ENCODE peak calls at places on chromosome 10, in seven cellular contexts. One of them, this sample, is unnamed.

GRCh38 chr10:119209050-119209735 is 1.8 kb downstream of the GRK5 start:
- DNase-seq in AG09319: no peak
- DNase-seq in MCF 10A: peak; percentile 54
- DNase-seq in lower lobe of right lung: peak; percentile 70
- DNase-seq in AG04449: no peak
- DNase-seq in endodermal cell: peak; percentile 88
- DNase-seq in dorsolateral prefrontal cortex: peak; percentile 55
- DNase-seq in this sample: peak; percentile 89

GRCh38 chr10:102409604-102410426 is 8.8 kb downstream of the PSD start:
- DNase-seq in AG09319: no peak
- DNase-seq in MCF 10A: no peak
- DNase-seq in lower lobe of right lung: no peak
- DNase-seq in AG04449: no peak
- DNase-seq in endodermal cell: peak; percentile 71
- DNase-seq in dorsolateral prefrontal cortex: no peak
- DNase-seq in this sample: no peak

GRCh38 chr10:387949-388660 is 252.8 kb downstream of the ZMYND11 start:
- DNase-seq in AG09319: no peak
- DNase-seq in MCF 10A: peak; percentile 12
- DNase-seq in lower lobe of right lung: no peak
- DNase-seq in AG04449: no peak
- DNase-seq in endodermal cell: no peak
- DNase-seq in dorsolateral prefrontal cortex: no peak
- DNase-seq in this sample: no peak

GRCh38 chr10:131949041-131949862 is 32.5 kb downstream of the BNIP3 start:
- DNase-seq in AG09319: no peak
- DNase-seq in MCF 10A: no peak
- DNase-seq in lower lobe of right lung: no peak
- DNase-seq in AG04449: no peak
- DNase-seq in endodermal cell: peak; percentile 33
- DNase-seq in dorsolateral prefrontal cortex: no peak
- DNase-seq in this sample: no peak

GRCh38 chr10:22010973-22011408 is 7.5 kb upstream of the DNAJC1 start:
- DNase-seq in AG09319: no peak
- DNase-seq in MCF 10A: peak; percentile 31
- DNase-seq in lower lobe of right lung: no peak
- DNase-seq in AG04449: no peak
- DNase-seq in endodermal cell: no peak
- DNase-seq in dorsolateral prefrontal cortex: no peak
- DNase-seq in this sample: no peak

GRCh38 chr10:99364125-99364524 is 35.0 kb downstream of the CNNM1 start:
- DNase-seq in AG09319: peak; percentile 54
- DNase-seq in MCF 10A: no peak
- DNase-seq in lower lobe of right lung: no peak
- DNase-seq in AG04449: peak; percentile 63
- DNase-seq in endodermal cell: no peak
- DNase-seq in dorsolateral prefrontal cortex: no peak
- DNase-seq in this sample: no peak

GRCh38 chr10:79111427-79111826 is 42.7 kb downstream of the ZMIZ1 start:
- DNase-seq in AG09319: no peak
- DNase-seq in MCF 10A: peak; percentile 90
- DNase-seq in lower lobe of right lung: no peak
- DNase-seq in AG04449: peak; percentile 16
- DNase-seq in endodermal cell: no peak
- DNase-seq in dorsolateral prefrontal cortex: no peak
- DNase-seq in this sample: no peak

GRCh38 chr10:20682782-20683181 is 214.3 kb downstream of the NEBL start:
- DNase-seq in AG09319: no peak
- DNase-seq in MCF 10A: no peak
- DNase-seq in lower lobe of right lung: no peak
- DNase-seq in AG04449: no peak
- DNase-seq in endodermal cell: no peak
- DNase-seq in dorsolateral prefrontal cortex: no peak
- DNase-seq in this sample: no peak

GRCh38 chr10:100303724-100304319 is 17.3 kb upstream of the BLOC1S2 start:
- DNase-seq in AG09319: no peak
- DNase-seq in MCF 10A: peak; percentile 14
- DNase-seq in lower lobe of right lung: no peak
- DNase-seq in AG04449: no peak
- DNase-seq in endodermal cell: no peak
- DNase-seq in dorsolateral prefrontal cortex: no peak
- DNase-seq in this sample: no peak

GRCh38 chr10:78188459-78188858 is 154.8 kb downstream of the RPS24 start:
- DNase-seq in AG09319: no peak
- DNase-seq in MCF 10A: no peak
- DNase-seq in lower lobe of right lung: no peak
- DNase-seq in AG04449: no peak
- DNase-seq in endodermal cell: no peak
- DNase-seq in dorsolateral prefrontal cortex: no peak
- DNase-seq in this sample: no peak

GRCh38 chr10:3980660-3981059 is 195.7 kb upstream of the KLF6 start:
- DNase-seq in AG09319: no peak
- DNase-seq in MCF 10A: no peak
- DNase-seq in lower lobe of right lung: no peak
- DNase-seq in AG04449: no peak
- DNase-seq in endodermal cell: no peak
- DNase-seq in dorsolateral prefrontal cortex: no peak
- DNase-seq in this sample: no peak

GRCh38 chr10:114442115-114442630 is 37.9 kb upstream of the AFAP1L2 start:
- DNase-seq in AG09319: no peak
- DNase-seq in MCF 10A: no peak
- DNase-seq in lower lobe of right lung: no peak
- DNase-seq in AG04449: no peak
- DNase-seq in endodermal cell: peak; percentile 76
- DNase-seq in dorsolateral prefrontal cortex: no peak
- DNase-seq in this sample: no peak

GRCh38 chr10:79488303-79488702 is 24.0 kb upstream of the EIF5AL1 start:
- DNase-seq in AG09319: peak; percentile 76
- DNase-seq in MCF 10A: peak; percentile 89
- DNase-seq in lower lobe of right lung: no peak
- DNase-seq in AG04449: peak; percentile 59
- DNase-seq in endodermal cell: peak; percentile 76
- DNase-seq in dorsolateral prefrontal cortex: no peak
- DNase-seq in this sample: peak; percentile 87

GRCh38 chr10:14123066-14123465 is 207.7 kb downstream of the FRMD4A start:
- DNase-seq in AG09319: no peak
- DNase-seq in MCF 10A: no peak
- DNase-seq in lower lobe of right lung: no peak
- DNase-seq in AG04449: no peak
- DNase-seq in endodermal cell: no peak
- DNase-seq in dorsolateral prefrontal cortex: no peak
- DNase-seq in this sample: no peak

GRCh38 chr10:31142026-31142425 is 110.4 kb upstream of the ZNF438 start:
- DNase-seq in AG09319: no peak
- DNase-seq in MCF 10A: no peak
- DNase-seq in lower lobe of right lung: no peak
- DNase-seq in AG04449: no peak
- DNase-seq in endodermal cell: no peak
- DNase-seq in dorsolateral prefrontal cortex: no peak
- DNase-seq in this sample: no peak

GRCh38 chr10:103828107-103828506 is 27.3 kb downstream of the SH3PXD2A start:
- DNase-seq in AG09319: no peak
- DNase-seq in MCF 10A: peak; percentile 68
- DNase-seq in lower lobe of right lung: no peak
- DNase-seq in AG04449: no peak
- DNase-seq in endodermal cell: no peak
- DNase-seq in dorsolateral prefrontal cortex: no peak
- DNase-seq in this sample: no peak

GRCh38 chr10:92850186-92850585 is 1.9 kb downstream of the EXOC6 start:
- DNase-seq in AG09319: no peak
- DNase-seq in MCF 10A: peak; percentile 49
- DNase-seq in lower lobe of right lung: no peak
- DNase-seq in AG04449: no peak
- DNase-seq in endodermal cell: no peak
- DNase-seq in dorsolateral prefrontal cortex: no peak
- DNase-seq in this sample: no peak

GRCh38 chr10:126628746-126629145 is 41.7 kb downstream of the C10orf90 start:
- DNase-seq in AG09319: no peak
- DNase-seq in MCF 10A: no peak
- DNase-seq in lower lobe of right lung: no peak
- DNase-seq in AG04449: no peak
- DNase-seq in endodermal cell: no peak
- DNase-seq in dorsolateral prefrontal cortex: no peak
- DNase-seq in this sample: no peak

GRCh38 chr10:16887565-16887964 is 70.3 kb upstream of the RSU1 start:
- DNase-seq in AG09319: peak; percentile 32
- DNase-seq in MCF 10A: peak; percentile 44
- DNase-seq in lower lobe of right lung: no peak
- DNase-seq in AG04449: peak; percentile 82
- DNase-seq in endodermal cell: no peak
- DNase-seq in dorsolateral prefrontal cortex: no peak
- DNase-seq in this sample: no peak

GRCh38 chr10:67606572-67606971 is 89.4 kb downstream of the CTNNA3 start:
- DNase-seq in AG09319: no peak
- DNase-seq in MCF 10A: peak; percentile 86
- DNase-seq in lower lobe of right lung: no peak
- DNase-seq in AG04449: peak; percentile 88
- DNase-seq in endodermal cell: no peak
- DNase-seq in dorsolateral prefrontal cortex: no peak
- DNase-seq in this sample: no peak

GRCh38 chr10:86681047-86681446 is 12.7 kb downstream of the LDB3 start:
- DNase-seq in AG09319: no peak
- DNase-seq in MCF 10A: peak; percentile 29
- DNase-seq in lower lobe of right lung: no peak
- DNase-seq in AG04449: no peak
- DNase-seq in endodermal cell: no peak
- DNase-seq in dorsolateral prefrontal cortex: no peak
- DNase-seq in this sample: no peak

GRCh38 chr10:91034494-91035157 is 113.7 kb upstream of the ANKRD1 start:
- DNase-seq in AG09319: peak; percentile 18
- DNase-seq in MCF 10A: peak; percentile 86
- DNase-seq in lower lobe of right lung: peak; percentile 60
- DNase-seq in AG04449: no peak
- DNase-seq in endodermal cell: no peak
- DNase-seq in dorsolateral prefrontal cortex: no peak
- DNase-seq in this sample: no peak

GRCh38 chr10:110803830-110804338 is 67.8 kb upstream of the PDCD4 start:
- DNase-seq in AG09319: peak; percentile 18
- DNase-seq in MCF 10A: peak; percentile 61
- DNase-seq in lower lobe of right lung: no peak
- DNase-seq in AG04449: no peak
- DNase-seq in endodermal cell: peak; percentile 84
- DNase-seq in dorsolateral prefrontal cortex: peak; percentile 58
- DNase-seq in this sample: no peak

GRCh38 chr10:23525406-23525805 is 86.5 kb downstream of the OTUD1 start:
- DNase-seq in AG09319: no peak
- DNase-seq in MCF 10A: peak; percentile 61
- DNase-seq in lower lobe of right lung: no peak
- DNase-seq in AG04449: no peak
- DNase-seq in endodermal cell: no peak
- DNase-seq in dorsolateral prefrontal cortex: no peak
- DNase-seq in this sample: no peak

GRCh38 chr10:23533212-23533611 is 94.3 kb downstream of the OTUD1 start:
- DNase-seq in AG09319: no peak
- DNase-seq in MCF 10A: no peak
- DNase-seq in lower lobe of right lung: no peak
- DNase-seq in AG04449: no peak
- DNase-seq in endodermal cell: no peak
- DNase-seq in dorsolateral prefrontal cortex: no peak
- DNase-seq in this sample: no peak

GRCh38 chr10:23534328-23534727 is 95.5 kb downstream of the OTUD1 start:
- DNase-seq in AG09319: no peak
- DNase-seq in MCF 10A: no peak
- DNase-seq in lower lobe of right lung: no peak
- DNase-seq in AG04449: no peak
- DNase-seq in endodermal cell: no peak
- DNase-seq in dorsolateral prefrontal cortex: no peak
- DNase-seq in this sample: no peak

GRCh38 chr10:23528419-23528818 is 89.5 kb downstream of the OTUD1 start:
- DNase-seq in AG09319: no peak
- DNase-seq in MCF 10A: no peak
- DNase-seq in lower lobe of right lung: no peak
- DNase-seq in AG04449: no peak
- DNase-seq in endodermal cell: no peak
- DNase-seq in dorsolateral prefrontal cortex: no peak
- DNase-seq in this sample: no peak

GRCh38 chr10:23530079-23530478 is 91.2 kb downstream of the OTUD1 start:
- DNase-seq in AG09319: no peak
- DNase-seq in MCF 10A: no peak
- DNase-seq in lower lobe of right lung: no peak
- DNase-seq in AG04449: no peak
- DNase-seq in endodermal cell: no peak
- DNase-seq in dorsolateral prefrontal cortex: no peak
- DNase-seq in this sample: no peak
- TF ChIP-seq CTCF in AG09319: peak; percentile 36
- TF ChIP-seq CTCF in MCF 10A: peak; percentile 35
- TF ChIP-seq CTCF in lower lobe of right lung: no peak
- TF ChIP-seq CTCF in AG04449: peak; percentile 24
- TF ChIP-seq CTCF in endodermal cell: peak; percentile 37
- TF ChIP-seq CTCF in dorsolateral prefrontal cortex: peak; percentile 25
- TF ChIP-seq CTCF in this sample: peak; percentile 58

GRCh38 chr10:71158902-71159301 is 53.5 kb upstream of the UNC5B start:
- DNase-seq in AG09319: no peak
- DNase-seq in MCF 10A: no peak
- DNase-seq in lower lobe of right lung: no peak
- DNase-seq in AG04449: no peak
- DNase-seq in endodermal cell: no peak
- DNase-seq in dorsolateral prefrontal cortex: peak; percentile 18
- DNase-seq in this sample: no peak
- TF ChIP-seq CTCF in AG09319: no peak
- TF ChIP-seq CTCF in MCF 10A: no peak
- TF ChIP-seq CTCF in lower lobe of right lung: no peak
- TF ChIP-seq CTCF in AG04449: no peak
- TF ChIP-seq CTCF in endodermal cell: no peak
- TF ChIP-seq CTCF in dorsolateral prefrontal cortex: no peak
- TF ChIP-seq CTCF in this sample: no peak

DNA sequence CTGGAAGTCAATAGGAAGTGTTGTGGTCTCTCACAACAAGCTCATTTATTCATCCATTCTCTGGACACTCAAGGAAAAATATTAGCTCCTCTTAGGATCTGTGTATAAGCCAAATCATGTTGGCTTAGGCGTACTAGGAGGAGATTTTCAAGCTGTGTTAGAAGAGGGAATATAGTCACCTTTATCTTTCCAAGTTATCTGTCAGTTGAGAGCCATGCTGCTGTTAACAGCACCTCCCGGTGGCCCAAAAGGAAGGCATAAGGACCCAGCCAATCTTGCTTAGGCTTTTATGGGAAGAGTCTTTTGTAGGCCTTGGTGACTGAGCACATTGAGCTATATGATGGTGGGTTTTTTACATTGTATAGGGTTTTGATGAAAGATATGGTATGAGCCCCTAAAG is 220.0 kb downstream of the LRMDA start:
- DNase-seq in AG09319: no peak
- DNase-seq in MCF 10A: peak; percentile 31
- DNase-seq in lower lobe of right lung: no peak
- DNase-seq in AG04449: no peak
- DNase-seq in endodermal cell: peak; percentile 75
- DNase-seq in dorsolateral prefrontal cortex: no peak
- DNase-seq in this sample: no peak
- TF ChIP-seq CTCF in AG09319: peak; percentile 10
- TF ChIP-seq CTCF in MCF 10A: no peak
- TF ChIP-seq CTCF in lower lobe of right lung: peak; percentile 13
- TF ChIP-seq CTCF in AG04449: no peak
- TF ChIP-seq CTCF in endodermal cell: peak; percentile 80
- TF ChIP-seq CTCF in dorsolateral prefrontal cortex: no peak
- TF ChIP-seq CTCF in this sample: no peak

DNA sequence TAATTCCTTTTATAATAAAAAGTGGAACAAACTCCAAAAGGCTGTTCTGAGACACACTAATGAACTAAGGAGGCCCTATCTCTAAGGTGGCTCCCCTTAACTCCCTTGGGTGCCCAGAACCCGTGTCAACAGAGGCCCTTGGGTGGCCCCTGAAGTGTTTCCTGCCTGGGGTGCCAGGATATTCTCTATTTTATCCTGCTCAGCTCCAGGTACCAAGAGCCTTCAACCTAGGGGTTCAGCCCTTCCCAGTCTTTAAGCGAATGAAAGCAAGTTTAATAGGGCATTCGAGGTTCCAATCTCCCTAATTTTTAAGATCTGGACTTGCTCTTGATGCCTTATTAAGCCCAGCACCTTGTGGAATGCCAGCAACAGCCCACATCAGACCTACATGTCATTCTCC is 64.4 kb upstream of the MYO3A start:
- DNase-seq in AG09319: no peak
- DNase-seq in MCF 10A: no peak
- DNase-seq in lower lobe of right lung: no peak
- DNase-seq in AG04449: no peak
- DNase-seq in endodermal cell: no peak
- DNase-seq in dorsolateral prefrontal cortex: no peak
- DNase-seq in this sample: no peak
- TF ChIP-seq CTCF in AG09319: no peak
- TF ChIP-seq CTCF in MCF 10A: no peak
- TF ChIP-seq CTCF in lower lobe of right lung: no peak
- TF ChIP-seq CTCF in AG04449: no peak
- TF ChIP-seq CTCF in endodermal cell: no peak
- TF ChIP-seq CTCF in dorsolateral prefrontal cortex: no peak
- TF ChIP-seq CTCF in this sample: no peak